ENCODE peak calls at places on chromosomes 7 and 10, in six cellular contexts. I is K562, O is GM12892, H is gastrocnemius medialis, A is endothelial cell of umbilical vein, G is HCT116. L is an unnamed sample.

GRCh38 chr7:111074071-111074771 is 16.7 kb upstream of the LRRN3 start:
- DNase-seq in I (no peak), O (no peak), H (no peak), A (no peak), G (no peak), L (no peak)

GRCh38 chr7:109259151-109259550 is 689.5 kb downstream of the DNAJB9 start:
- DNase-seq in I (no peak), O (no peak), H (no peak), A (no peak), G (no peak), L (no peak)

GRCh38 chr10:108673756-108674155 is 1249.6 kb downstream of the XPNPEP1 start:
- DNase-seq in I (no peak), O (no peak), H (no peak), A (no peak), G (no peak), L (no peak)

GRCh38 chr10:119449210-119449584 is 93.3 kb downstream of the RGS10 start:
- DNase-seq in I (no peak), O (no peak), H (no peak), A (no peak), G (no peak), L (no peak)

GRCh38 chr7:132084776-132085388 is 491.4 kb downstream of the PLXNA4 start:
- DNase-seq in I (peak), O (no peak), H (no peak), A (no peak), G (peak), L (no peak)

GRCh38 chr7:151076863-151077704 is 3.5 kb downstream of the FASTK start:
- DNase-seq in I (no peak), O (no peak), H (no peak), A (no peak), G (no peak), L (no peak)

GRCh38 chr7:50339990-50340500 is 35.5 kb downstream of the IKZF1 start:
- DNase-seq in I (peak), O (no peak), H (no peak), A (no peak), G (no peak), L (peak)

GRCh38 chr10:88200637-88201036 is 337.2 kb downstream of the PTEN start:
- DNase-seq in I (no peak), O (no peak), H (no peak), A (no peak), G (no peak), L (no peak)

GRCh38 chr10:59682986-59683937 is 26.4 kb downstream of the SLC16A9 start:
- DNase-seq in I (no peak), O (no peak), H (no peak), A (peak), G (no peak), L (no peak)

GRCh38 chr7:119482209-119482608 is 790.8 kb upstream of the KCND2 start:
- DNase-seq in I (no peak), O (peak), H (no peak), A (no peak), G (peak), L (peak)

GRCh38 chr7:143393267-143394041 is 12.3 kb downstream of the ZYX start:
- DNase-seq in I (no peak), O (no peak), H (no peak), A (no peak), G (no peak), L (no peak)

GRCh38 chr10:86536294-86536861 is 14.8 kb upstream of the WAPL start:
- DNase-seq in I (no peak), O (no peak), H (no peak), A (no peak), G (no peak), L (peak)

GRCh38 chr10:71656220-71656619 is 63.4 kb downstream of the C10orf105 start:
- DNase-seq in I (no peak), O (no peak), H (no peak), A (no peak), G (no peak), L (no peak)

GRCh38 chr10:25047088-25047487 is 30.7 kb downstream of the THNSL1 start:
- DNase-seq in I (no peak), O (no peak), H (no peak), A (no peak), G (no peak), L (no peak)

GRCh38 chr7:149815661-149816266 is 22.4 kb upstream of the ZNF862 start:
- DNase-seq in I (no peak), O (no peak), H (no peak), A (no peak), G (no peak), L (no peak)

GRCh38 chr10:98407017-98407743 is 7.8 kb downstream of the PYROXD2 start:
- DNase-seq in I (no peak), O (no peak), H (no peak), A (no peak), G (no peak), L (no peak)

GRCh38 chr7:38658916-38659315 is 27.7 kb upstream of the AMPH start:
- DNase-seq in I (no peak), O (no peak), H (no peak), A (no peak), G (no peak), L (no peak)

GRCh38 chr10:113992601-113993011 is 51.1 kb upstream of the ADRB1 start:
- DNase-seq in I (no peak), O (no peak), H (no peak), A (no peak), G (no peak), L (no peak)

GRCh38 chr7:123580406-123581161 is 21.0 kb upstream of the ASB15 start:
- DNase-seq in I (no peak), O (no peak), H (no peak), A (peak), G (peak), L (peak)

GRCh38 chr10:48456808-48457761 is 147.8 kb downstream of the ARHGAP22 start:
- DNase-seq in I (peak), O (no peak), H (no peak), A (no peak), G (no peak), L (no peak)

GRCh38 chr10:129523031-129523722 is 56.1 kb downstream of the MGMT start:
- DNase-seq in I (no peak), O (no peak), H (no peak), A (no peak), G (no peak), L (no peak)

GRCh38 chr10:124611738-124612137 is 132.4 kb downstream of the FAM53B start:
- DNase-seq in I (no peak), O (no peak), H (no peak), A (no peak), G (no peak), L (peak)

GRCh38 chr7:16967174-16967868 is 85.5 kb upstream of the AGR3 start:
- DNase-seq in I (no peak), O (no peak), H (no peak), A (peak), G (no peak), L (no peak)

GRCh38 chr10:17227367-17228080 is 517 bp upstream of the VIM start:
- DNase-seq in I (no peak), O (peak), H (no peak), A (peak), G (no peak), L (peak)

GRCh38 chr10:110522365-110522988 is 24.8 kb downstream of the DUSP5 start:
- DNase-seq in I (no peak), O (no peak), H (no peak), A (peak), G (no peak), L (no peak)

GRCh38 chr10:14553434-14553833 is 221.3 kb downstream of the FAM107B start:
- DNase-seq in I (no peak), O (no peak), H (no peak), A (no peak), G (no peak), L (no peak)

GRCh38 chr7:71517940-71518339 is 386.0 kb downstream of the GALNT17 start:
- DNase-seq in I (no peak), O (no peak), H (no peak), A (no peak), G (no peak), L (no peak)

GRCh38 chr10:60967854-60968484 is 24.0 kb upstream of the RHOBTB1 start:
- DNase-seq in I (peak), O (no peak), H (no peak), A (no peak), G (no peak), L (no peak)

GRCh38 chr7:44244282-44244681 is 43.5 kb downstream of the YKT6 start:
- DNase-seq in I (peak), O (peak), H (no peak), A (peak), G (no peak), L (peak)

GRCh38 chr10:130020651-130021372 is 56.7 kb upstream of the EBF3 start:
- DNase-seq in I (no peak), O (no peak), H (no peak), A (no peak), G (no peak), L (no peak)

GRCh38 chr7:140209866-140210609 is 33.3 kb upstream of the KDM7A start:
- DNase-seq in I (no peak), O (no peak), H (no peak), A (no peak), G (no peak), L (no peak)

DNA sequence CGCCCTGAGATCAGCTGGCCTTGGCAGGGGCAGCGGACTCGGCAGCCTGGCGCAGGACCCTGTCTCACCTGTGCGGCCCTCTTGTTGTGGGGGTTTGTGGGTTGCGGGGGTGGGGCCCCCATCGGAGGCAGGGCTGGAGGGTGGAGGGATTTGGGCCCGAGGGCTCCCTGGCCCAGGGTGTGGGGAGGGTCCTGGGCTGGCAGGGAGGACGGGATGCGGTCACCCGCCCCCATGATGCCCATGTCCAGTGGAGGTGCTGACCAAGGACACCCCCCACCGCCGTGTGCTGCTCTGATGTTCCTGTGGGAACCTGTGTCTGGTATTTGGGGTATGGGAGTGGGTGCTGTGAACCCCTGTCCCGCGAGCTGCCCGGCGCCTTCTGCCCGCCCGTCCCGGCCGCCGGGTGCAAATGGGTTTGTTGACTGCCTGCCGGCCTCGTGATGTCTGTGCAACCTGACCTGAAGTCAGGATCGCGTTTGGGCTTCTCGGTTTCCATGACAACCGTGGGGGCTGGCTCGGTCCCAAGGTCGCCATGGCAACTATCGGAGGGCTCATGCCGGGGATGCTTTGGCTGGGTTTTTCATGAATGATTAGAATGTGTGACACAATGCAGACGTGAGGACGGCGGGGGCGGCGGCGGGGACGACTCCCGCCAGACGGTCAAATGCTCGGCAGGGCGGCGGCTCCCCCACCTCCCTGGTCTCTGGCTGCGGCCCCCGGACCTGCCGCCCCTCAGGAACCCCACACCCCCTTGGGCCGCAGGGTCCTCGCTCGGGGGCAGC is 7.3 kb downstream of the MAFK start:
- DNase-seq in I (peak), O (no peak), H (peak), A (peak), G (no peak), L (peak)
- TF ChIP-seq POLR2A in I (no peak), O (no peak), H (peak), A (no peak), G (no peak), L (no peak)

GRCh38 chr10:89668391-89669180 is 23.5 kb upstream of the PANK1 start:
- DNase-seq in I (no peak), O (no peak), H (no peak), A (no peak), G (no peak), L (no peak)
- TF ChIP-seq POLR2A in I (no peak), O (no peak), H (no peak), A (no peak), G (no peak), L (no peak)

GRCh38 chr7:74228951-74229900 is 19.4 kb downstream of the LAT2 start:
- DNase-seq in I (no peak), O (no peak), H (no peak), A (no peak), G (no peak), L (no peak)
- TF ChIP-seq POLR2A in I (no peak), O (peak), H (no peak), A (no peak), G (no peak), L (no peak)

DNA sequence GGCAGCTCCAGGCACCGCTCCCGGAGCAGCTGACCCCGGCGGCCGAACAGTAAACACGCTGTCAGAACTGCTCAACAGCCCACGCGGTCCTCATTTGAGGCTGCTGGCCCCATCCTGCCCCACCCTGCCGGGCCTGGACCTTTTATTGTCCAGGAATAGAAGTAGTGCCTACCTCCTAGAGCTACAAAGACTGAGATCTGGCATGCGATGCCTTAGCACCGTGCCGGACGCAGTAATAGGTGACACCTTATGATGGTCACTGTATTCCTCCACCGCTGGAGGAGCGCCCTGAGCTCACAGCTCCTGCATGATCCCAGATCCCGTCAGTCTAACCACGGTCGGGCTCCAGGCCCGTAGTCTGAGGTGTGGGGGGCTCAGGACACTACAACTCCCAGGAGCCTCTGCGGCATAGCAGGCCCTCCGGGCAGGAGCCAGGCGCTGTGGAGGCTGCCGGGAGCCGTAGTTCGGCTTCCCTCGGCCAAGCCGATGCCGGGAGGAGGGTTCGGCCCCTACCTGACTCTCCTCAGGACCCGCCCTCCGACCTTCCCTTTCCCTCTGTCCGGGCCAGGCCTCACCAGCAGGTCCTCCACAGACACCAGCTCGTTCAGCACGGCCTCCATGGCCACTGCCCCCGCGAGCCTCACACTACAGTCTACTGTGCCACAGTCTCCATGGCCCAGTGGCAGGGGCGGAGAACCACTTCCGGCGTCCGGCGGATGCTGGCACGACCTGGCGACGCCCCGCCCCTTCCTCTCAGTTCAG is at the start of gene FIS1:
- DNase-seq in I (peak), O (peak), H (peak), A (peak), G (peak), L (peak)
- TF ChIP-seq POLR2A in I (peak), O (peak), H (peak), A (peak), G (no peak), L (peak)

GRCh38 chr7:36726311-36726710 is 2.0 kb upstream of the AOAH start:
- DNase-seq in I (no peak), O (no peak), H (no peak), A (no peak), G (no peak), L (no peak)
- TF ChIP-seq POLR2A in I (no peak), O (no peak), H (no peak), A (no peak), G (no peak), L (no peak)

GRCh38 chr10:18486444-18486843 is 164.9 kb downstream of the NSUN6 start:
- DNase-seq in I (no peak), O (no peak), H (no peak), A (no peak), G (no peak), L (no peak)

DNA sequence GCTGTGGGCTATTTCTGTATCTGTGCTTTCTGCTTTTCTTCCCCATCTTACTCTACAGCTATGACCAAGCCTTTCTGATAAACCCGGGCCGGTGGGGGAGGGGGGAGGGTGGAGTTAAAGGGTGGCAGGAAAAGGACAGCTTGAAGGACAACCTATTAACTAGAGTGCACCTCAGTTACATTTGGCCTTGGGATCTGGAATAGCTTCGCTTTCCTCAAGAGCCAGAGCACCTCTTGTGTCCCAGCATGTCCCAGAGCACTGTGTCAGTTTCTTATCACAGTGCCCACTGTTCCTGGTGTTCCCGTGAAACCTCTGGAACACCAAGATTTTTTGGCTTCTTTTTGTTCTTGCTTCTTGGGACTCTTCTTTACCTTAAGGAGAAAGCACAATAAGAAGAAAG is 160.6 kb downstream of the NSUN6 start:
- DNase-seq in I (no peak), O (no peak), H (no peak), A (no peak), G (no peak), L (no peak)
- TF ChIP-seq POLR2A in I (no peak), O (no peak), H (no peak), A (no peak), G (no peak), L (no peak)

GRCh38 chr10:102120142-102120986 is at the start of gene LDB1:
- DNase-seq in I (peak), O (peak), H (peak), A (peak), G (peak), L (peak)
- TF ChIP-seq POLR2A in I (peak), O (peak), H (peak), A (no peak), G (peak), L (peak)

L was measured in erythroblast.